ENCODE peak calls at places on chromosome 22, in nine cellular contexts. C, D, P, Q, V, X, H, N and B are unnamed samples.

GRCh38 chr22:19710769-19711106 is 3.6 kb upstream of the SEPTIN5 start:
- DNase-seq in D (no peak), X (no peak), N (no peak), Q (no peak), P (no peak), C (no peak), H (no peak), V (no peak), B (no peak)

GRCh38 chr22:42885446-42885845 is 28.4 kb upstream of the ARFGAP3 start:
- DNase-seq in H (no peak), C (no peak), D (no peak), X (no peak), V (no peak), P (no peak), N (no peak), Q (no peak), B (no peak)

GRCh38 chr22:35684270-35684700 is 33.4 kb upstream of the APOL5 start:
- DNase-seq in C (peak; percentile 29), H (no peak), Q (no peak), N (no peak), X (no peak), V (no peak), P (peak; percentile 24), D (no peak), B (no peak)

GRCh38 chr22:19631899-19632670 is 82.2 kb upstream of the SEPTIN5 start:
- DNase-seq in H (no peak), Q (no peak), D (no peak), N (no peak), P (peak; percentile 33), X (peak; percentile 19), V (no peak), C (no peak), B (no peak)

GRCh38 chr22:23106906-23107367 is 34.9 kb downstream of the RSPH14 start:
- DNase-seq in V (no peak), D (no peak), Q (no peak), X (no peak), H (no peak), C (no peak), N (no peak), P (no peak), B (no peak)

GRCh38 chr22:45968751-45969413 is 8.1 kb downstream of the WNT7B start:
- DNase-seq in D (no peak), P (no peak), C (no peak), N (no peak), Q (no peak), V (no peak), X (no peak), H (no peak), B (no peak)

GRCh38 chr22:35569916-35570315 is 29.3 kb downstream of the RASD2 start:
- DNase-seq in D (no peak), N (no peak), Q (no peak), H (no peak), P (no peak), C (no peak), X (no peak), V (no peak), B (no peak)

GRCh38 chr22:38429460-38430128 is 25.4 kb downstream of the KCNJ4 start:
- DNase-seq in P (no peak), V (no peak), C (no peak), N (no peak), D (no peak), H (no peak), X (no peak), Q (no peak), B (no peak)

GRCh38 chr22:46379301-46379930 is 43.9 kb downstream of the TRMU start:
- DNase-seq in C (no peak), Q (no peak), N (no peak), P (no peak), D (no peak), V (no peak), X (no peak), H (no peak), B (no peak)

GRCh38 chr22:19143967-19144400 is 467 bp downstream of the ESS2 start:
- DNase-seq in H (no peak), C (no peak), N (no peak), X (peak; percentile 34), Q (no peak), P (peak; percentile 47), V (no peak), D (no peak), B (no peak)

GRCh38 chr22:36374603-36375024 is 13.2 kb downstream of the MYH9 start:
- DNase-seq in H (no peak), P (no peak), D (no peak), N (no peak), X (no peak), C (no peak), V (no peak), Q (no peak), B (no peak)

GRCh38 chr22:20071524-20071972 is 8.5 kb upstream of the DGCR8 start:
- DNase-seq in C (no peak), V (no peak), X (no peak), H (no peak), P (no peak), N (no peak), Q (no peak), D (no peak), B (no peak)

GRCh38 chr22:49201046-49201970 is 626.4 kb downstream of the BRD1 start:
- DNase-seq in N (no peak), D (peak; percentile 32), H (peak; percentile 32), C (no peak), P (no peak), Q (no peak), X (no peak), V (peak; percentile 7), B (no peak)

GRCh38 chr22:30304495-30305244 is 15.4 kb upstream of the CASTOR1 start:
- DNase-seq in N (no peak), D (no peak), H (peak; percentile 70), C (no peak), X (no peak), Q (no peak), P (peak; percentile 27), V (no peak), B (no peak)

GRCh38 chr22:32843300-32843699 is 41.8 kb downstream of the TIMP3 start:
- DNase-seq in D (no peak), V (no peak), N (no peak), P (no peak), X (no peak), C (no peak), Q (no peak), H (no peak), B (no peak)

GRCh38 chr22:48700566-48701295 is 1126.9 kb downstream of the BRD1 start:
- DNase-seq in Q (no peak), C (no peak), P (no peak), D (no peak), H (no peak), X (no peak), N (no peak), V (no peak), B (no peak)

GRCh38 chr22:24953294-24954113 is 988 bp downstream of the KIAA1671 start:
- DNase-seq in H (peak; percentile 74), V (no peak), X (no peak), N (no peak), P (no peak), Q (no peak), C (no peak), D (no peak), B (no peak)

GRCh38 chr22:30889268-30889995 is 79.1 kb downstream of the MORC2 start:
- DNase-seq in Q (peak; percentile 6), D (no peak), V (no peak), H (peak; percentile 39), C (no peak), N (no peak), X (no peak), P (no peak), B (no peak)